ENCODE peak calls at places on chromosomes 12 and 14, in five cellular contexts. G is GM23338, J is astrocyte of the cerebellum, R is cardiac fibroblast, L is gastrocnemius medialis. I is an unnamed sample.

GRCh38 chr14:39396448-39396847 is 35.8 kb downstream of the FBXO33 start:
- DNase-seq in G (no peak), J (no peak), R (peak; percentile 17), L (no peak), I (no peak)

GRCh38 chr14:51478241-51478640 is 173.5 kb upstream of the FRMD6 start:
- DNase-seq in G (no peak), J (no peak), R (peak; percentile 33), L (no peak), I (no peak)

GRCh38 chr12:57233357-57234232 is 4.1 kb downstream of the SHMT2 start:
- DNase-seq in G (no peak), J (no peak), R (peak; percentile 78), L (no peak), I (peak; percentile 94)

GRCh38 chr12:47939009-47939601 is 24.3 kb upstream of the TMEM106C start:
- DNase-seq in G (no peak), J (no peak), R (no peak), L (no peak), I (no peak)

GRCh38 chr14:39474416-39474911 is 42.2 kb upstream of the FBXO33 start:
- DNase-seq in G (no peak), J (no peak), R (no peak), L (no peak), I (no peak)

GRCh38 chr14:36683083-36683724 is 21.5 kb downstream of the PAX9 start:
- DNase-seq in G (peak; percentile 41), J (no peak), R (no peak), L (no peak), I (no peak)

GRCh38 chr12:47905313-47905730 is 528 bp upstream of the VDR start:
- DNase-seq in G (peak; percentile 85), J (no peak), R (no peak), L (peak; percentile 50), I (no peak)

GRCh38 chr12:58774731-58775130 is 145.6 kb downstream of the LRIG3 start:
- DNase-seq in G (no peak), J (no peak), R (no peak), L (no peak), I (no peak)

GRCh38 chr14:74619672-74620131 is 7.7 kb upstream of the LTBP2 start:
- DNase-seq in G (no peak), J (peak; percentile 95), R (peak; percentile 98), L (peak; percentile 86), I (peak; percentile 92)

GRCh38 chr14:61388173-61388975 is 67.0 kb downstream of the PRKCH start:
- DNase-seq in G (no peak), J (no peak), R (peak; percentile 13), L (no peak), I (peak; percentile 90)

GRCh38 chr14:90453401-90453951 is 56.6 kb downstream of the CALM1 start:
- DNase-seq in G (no peak), J (no peak), R (peak; percentile 38), L (no peak), I (no peak)

GRCh38 chr12:90826031-90826430 is 128.9 kb downstream of the CCER1 start:
- DNase-seq in G (no peak), J (no peak), R (peak; percentile 15), L (no peak), I (no peak)

GRCh38 chr12:28104893-28105864 is 85.1 kb upstream of the CCDC91 start:
- DNase-seq in G (no peak), J (no peak), R (peak; percentile 54), L (no peak), I (no peak)

GRCh38 chr14:54446201-54446693 is 5.1 kb upstream of the CNIH1 start:
- DNase-seq in G (no peak), J (no peak), R (peak; percentile 94), L (no peak), I (no peak)

GRCh38 chr12:27331299-27331926 is 1.2 kb upstream of the BMAL2 start:
- DNase-seq in G (no peak), J (peak; percentile 81), R (peak; percentile 91), L (no peak), I (peak; percentile 97)

GRCh38 chr12:48084841-48085460 is 20.9 kb downstream of the SENP1 start:
- DNase-seq in G (peak; percentile 4), J (no peak), R (no peak), L (no peak), I (no peak)

GRCh38 chr14:36207500-36207899 is 31.0 kb upstream of the PTCSC3 start:
- DNase-seq in G (peak; percentile 41), J (no peak), R (peak; percentile 1), L (no peak), I (no peak)

GRCh38 chr14:22099942-22100763 is 426.5 kb upstream of the OR4E1 start:
- DNase-seq in G (peak; percentile 92), J (peak; percentile 22), R (peak; percentile 46), L (peak; percentile 73), I (peak; percentile 72)

GRCh38 chr14:58107947-58108552 is 44.0 kb downstream of the ARMH4 start:
- DNase-seq in G (peak; percentile 75), J (peak; percentile 76), R (peak; percentile 83), L (peak; percentile 16), I (no peak)

DNA sequence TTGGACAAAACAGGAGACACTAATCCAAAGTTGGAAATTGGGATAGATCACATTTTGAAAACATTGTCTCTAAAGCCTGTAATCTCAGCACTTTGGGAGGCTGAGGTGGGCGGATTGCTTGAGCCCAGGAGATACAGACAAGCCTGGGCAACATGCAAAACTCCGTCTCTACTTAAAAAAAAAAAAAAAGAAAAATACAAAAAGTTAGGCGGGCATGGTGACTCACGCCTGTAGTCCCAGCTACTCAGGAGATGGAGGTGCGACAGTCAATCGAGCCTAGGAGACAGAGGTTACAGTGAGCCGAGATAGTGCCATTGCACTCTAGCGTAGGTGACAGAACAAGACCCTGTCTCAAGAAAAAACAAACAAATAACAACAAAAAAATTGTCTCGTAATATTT is 152.1 kb downstream of the MGAT4C start:
- DNase-seq in G (no peak), J (no peak), R (no peak), L (no peak), I (no peak)
- TF ChIP-seq CTCF in G (no peak), J (no peak), R (no peak), L (no peak), I (no peak)

GRCh38 chr12:39003541-39004160 is 98.3 kb upstream of the CPNE8 start:
- DNase-seq in G (peak; percentile 15), J (no peak), R (no peak), L (no peak), I (no peak)
- TF ChIP-seq CTCF in G (no peak), J (no peak), R (no peak), L (no peak), I (no peak)

GRCh38 chr12:93339695-93340094 is 38.0 kb upstream of the NUDT4 start:
- DNase-seq in G (no peak), J (no peak), R (no peak), L (no peak), I (no peak)
- TF ChIP-seq CTCF in G (no peak), J (no peak), R (no peak), L (no peak), I (no peak)

GRCh38 chr12:7905071-7905470 is 30.9 kb downstream of the SLC2A3 start:
- DNase-seq in G (no peak), J (peak; percentile 32), R (peak; percentile 46), L (no peak), I (no peak)

DNA sequence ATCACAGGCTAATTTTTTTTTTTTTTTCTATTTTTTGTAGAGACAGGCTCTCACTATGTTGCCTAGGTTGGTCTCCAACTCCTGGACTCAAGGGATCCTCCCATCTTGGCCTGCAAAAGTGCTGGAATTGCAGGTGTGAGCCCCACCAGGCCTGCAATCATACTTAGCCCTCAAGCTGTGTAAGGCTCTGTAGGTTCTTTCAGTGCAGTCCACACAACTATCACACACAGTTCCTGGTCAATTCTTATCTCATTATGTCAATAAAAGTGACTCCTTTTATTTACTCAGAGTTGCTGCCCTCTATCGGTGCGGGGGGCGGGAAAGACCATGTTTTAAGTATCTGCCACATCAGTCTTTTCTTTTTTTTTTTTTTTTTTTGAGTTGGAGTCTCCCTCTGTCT is 29.0 kb downstream of the SLC2A3 start:
- DNase-seq in G (peak; percentile 85), J (peak; percentile 9), R (peak; percentile 44), L (no peak), I (no peak)
- TF ChIP-seq CTCF in G (peak; percentile 69), J (peak; percentile 46), R (peak; percentile 49), L (no peak), I (peak; percentile 58)

GRCh38 chr12:19181666-19182426 is 52.3 kb downstream of the PLEKHA5 start:
- DNase-seq in G (no peak), J (no peak), R (peak; percentile 36), L (no peak), I (no peak)
- TF ChIP-seq CTCF in G (peak; percentile 29), J (peak; percentile 25), R (no peak), L (no peak), I (peak; percentile 42)

GRCh38 chr12:121507245-121507644 is 73.6 kb downstream of the KDM2B start:
- DNase-seq in G (no peak), J (no peak), R (no peak), L (no peak), I (no peak)
- TF ChIP-seq CTCF in G (no peak), J (no peak), R (no peak), L (no peak), I (no peak)

GRCh38 chr14:104095426-104096310 is 10.2 kb downstream of the ASPG start:
- DNase-seq in G (no peak), J (no peak), R (no peak), L (no peak), I (peak; percentile 73)

GRCh38 chr14:104098272-104099095 is 13.0 kb downstream of the ASPG start:
- DNase-seq in G (no peak), J (no peak), R (no peak), L (no peak), I (peak; percentile 84)

GRCh38 chr14:104096318-104096717 is 10.8 kb downstream of the ASPG start:
- DNase-seq in G (no peak), J (no peak), R (no peak), L (no peak), I (peak; percentile 69)

GRCh38 chr14:104094709-104095425 is 9.4 kb downstream of the ASPG start:
- DNase-seq in G (peak; percentile 80), J (no peak), R (peak; percentile 55), L (no peak), I (peak; percentile 99)

GRCh38 chr14:104096751-104097700 is 11.5 kb downstream of the ASPG start:
- DNase-seq in G (peak; percentile 41), J (no peak), R (no peak), L (no peak), I (peak; percentile 79)
- TF ChIP-seq CTCF in G (no peak), J (no peak), R (no peak), L (no peak), I (no peak)

DNA sequence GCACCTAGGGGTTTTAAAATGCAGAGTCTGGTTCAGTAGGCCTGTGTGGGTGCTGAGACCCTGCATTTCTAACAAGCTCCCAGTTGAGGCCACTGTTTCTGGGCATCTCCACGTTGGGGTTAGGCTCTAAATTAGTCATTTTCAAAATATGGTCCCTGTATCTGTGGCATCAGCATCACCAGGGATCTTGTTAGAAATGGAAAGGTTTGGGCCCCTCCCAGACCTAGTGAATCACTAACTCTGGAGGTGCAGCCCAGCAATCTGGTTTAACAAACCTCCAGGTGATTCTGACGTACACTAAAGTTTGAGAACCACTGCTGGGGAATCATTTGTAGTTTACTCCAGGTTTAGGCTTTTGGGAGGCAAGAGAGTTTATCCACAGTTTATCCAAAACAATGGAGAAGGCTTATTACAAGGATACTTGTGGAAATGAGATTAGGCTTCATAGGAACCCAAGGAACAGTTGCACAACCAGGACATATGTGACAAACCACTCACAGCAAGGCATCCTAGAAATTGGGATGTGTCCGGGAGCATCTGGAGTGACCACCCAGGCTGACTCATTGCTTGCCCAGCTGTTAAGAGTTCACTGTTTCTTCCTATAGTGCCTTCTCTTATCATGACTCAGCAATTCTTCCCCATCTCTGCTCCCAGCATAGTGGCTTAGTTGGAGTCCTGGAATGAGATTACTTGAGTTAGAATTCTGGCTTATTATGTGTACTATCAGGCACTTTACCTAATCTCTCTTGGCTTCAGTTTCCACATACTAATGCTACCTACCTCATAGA is 71.6 kb upstream of the STXBP6 start:
- DNase-seq in G (peak; percentile 23), J (peak; percentile 15), R (peak; percentile 84), L (no peak), I (peak; percentile 87)
- TF ChIP-seq CTCF in G (no peak), J (no peak), R (no peak), L (no peak), I (peak; percentile 8)